ENCODE peak calls at places on chromosome 3, in ten cellular contexts. One of them, this sample, is unnamed.

GRCh38 chr3:50615190-50615589 is 1.8 kb upstream of the MAPKAPK3 start:
- DNase-seq in AG04450: no peak
- DNase-seq in stimulated activated CD4-positive, alpha-beta T cell treated with anti-CD3 and anti-CD28 coated beads, Interleukin-1b, Interleukin-23, amount 100 ng/mL, for 24 hours: no peak
- DNase-seq in effector memory CD8-positive, alpha-beta T cell: no peak
- DNase-seq in prostate gland: no peak
- DNase-seq in PC-3: no peak
- DNase-seq in GDM1: no peak
- DNase-seq in HCT116: no peak
- DNase-seq in mesendoderm: no peak
- DNase-seq in cerebellar cortex: no peak
- DNase-seq in this sample: no peak

GRCh38 chr3:131033480-131034080 is 6.9 kb downstream of the NEK11 start:
- DNase-seq in AG04450: no peak
- DNase-seq in stimulated activated CD4-positive, alpha-beta T cell treated with anti-CD3 and anti-CD28 coated beads, Interleukin-1b, Interleukin-23, amount 100 ng/mL, for 24 hours: no peak
- DNase-seq in effector memory CD8-positive, alpha-beta T cell: peak; percentile 54
- DNase-seq in prostate gland: no peak
- DNase-seq in PC-3: peak; percentile 79
- DNase-seq in GDM1: no peak
- DNase-seq in HCT116: peak; percentile 41
- DNase-seq in mesendoderm: peak; percentile 40
- DNase-seq in cerebellar cortex: peak; percentile 47
- DNase-seq in this sample: peak; percentile 32

GRCh38 chr3:12798559-12799179 is 2.2 kb downstream of the CAND2 start:
- DNase-seq in AG04450: no peak
- DNase-seq in stimulated activated CD4-positive, alpha-beta T cell treated with anti-CD3 and anti-CD28 coated beads, Interleukin-1b, Interleukin-23, amount 100 ng/mL, for 24 hours: no peak
- DNase-seq in effector memory CD8-positive, alpha-beta T cell: no peak
- DNase-seq in prostate gland: no peak
- DNase-seq in PC-3: no peak
- DNase-seq in GDM1: no peak
- DNase-seq in HCT116: no peak
- DNase-seq in mesendoderm: no peak
- DNase-seq in cerebellar cortex: no peak
- DNase-seq in this sample: no peak

GRCh38 chr3:55630921-55631299 is 143.8 kb upstream of the WNT5A start:
- DNase-seq in AG04450: no peak
- DNase-seq in stimulated activated CD4-positive, alpha-beta T cell treated with anti-CD3 and anti-CD28 coated beads, Interleukin-1b, Interleukin-23, amount 100 ng/mL, for 24 hours: no peak
- DNase-seq in effector memory CD8-positive, alpha-beta T cell: no peak
- DNase-seq in prostate gland: no peak
- DNase-seq in PC-3: no peak
- DNase-seq in GDM1: no peak
- DNase-seq in HCT116: no peak
- DNase-seq in mesendoderm: no peak
- DNase-seq in cerebellar cortex: no peak
- DNase-seq in this sample: no peak

GRCh38 chr3:196399485-196399945 is 32.7 kb downstream of the UBXN7 start:
- DNase-seq in AG04450: no peak
- DNase-seq in stimulated activated CD4-positive, alpha-beta T cell treated with anti-CD3 and anti-CD28 coated beads, Interleukin-1b, Interleukin-23, amount 100 ng/mL, for 24 hours: no peak
- DNase-seq in effector memory CD8-positive, alpha-beta T cell: no peak
- DNase-seq in prostate gland: no peak
- DNase-seq in PC-3: peak; percentile 87
- DNase-seq in GDM1: no peak
- DNase-seq in HCT116: peak; percentile 28
- DNase-seq in mesendoderm: no peak
- DNase-seq in cerebellar cortex: no peak
- DNase-seq in this sample: peak; percentile 26

GRCh38 chr3:29696311-29696710 is 415.4 kb downstream of the RBMS3 start:
- DNase-seq in AG04450: no peak
- DNase-seq in stimulated activated CD4-positive, alpha-beta T cell treated with anti-CD3 and anti-CD28 coated beads, Interleukin-1b, Interleukin-23, amount 100 ng/mL, for 24 hours: no peak
- DNase-seq in effector memory CD8-positive, alpha-beta T cell: no peak
- DNase-seq in prostate gland: no peak
- DNase-seq in PC-3: no peak
- DNase-seq in GDM1: no peak
- DNase-seq in HCT116: no peak
- DNase-seq in mesendoderm: no peak
- DNase-seq in cerebellar cortex: no peak
- DNase-seq in this sample: no peak

GRCh38 chr3:116446037-116446436 is 750 bp upstream of the LSAMP start:
- DNase-seq in AG04450: no peak
- DNase-seq in stimulated activated CD4-positive, alpha-beta T cell treated with anti-CD3 and anti-CD28 coated beads, Interleukin-1b, Interleukin-23, amount 100 ng/mL, for 24 hours: no peak
- DNase-seq in effector memory CD8-positive, alpha-beta T cell: no peak
- DNase-seq in prostate gland: no peak
- DNase-seq in PC-3: no peak
- DNase-seq in GDM1: no peak
- DNase-seq in HCT116: no peak
- DNase-seq in mesendoderm: no peak
- DNase-seq in cerebellar cortex: peak; percentile 37
- DNase-seq in this sample: no peak

GRCh38 chr3:182375921-182376320 is 417.4 kb upstream of the ATP11B start:
- DNase-seq in AG04450: no peak
- DNase-seq in stimulated activated CD4-positive, alpha-beta T cell treated with anti-CD3 and anti-CD28 coated beads, Interleukin-1b, Interleukin-23, amount 100 ng/mL, for 24 hours: no peak
- DNase-seq in effector memory CD8-positive, alpha-beta T cell: no peak
- DNase-seq in prostate gland: no peak
- DNase-seq in PC-3: no peak
- DNase-seq in GDM1: no peak
- DNase-seq in HCT116: no peak
- DNase-seq in mesendoderm: no peak
- DNase-seq in cerebellar cortex: no peak
- DNase-seq in this sample: no peak

GRCh38 chr3:140050977-140051957 is 116.3 kb downstream of the CLSTN2 start:
- DNase-seq in AG04450: no peak
- DNase-seq in stimulated activated CD4-positive, alpha-beta T cell treated with anti-CD3 and anti-CD28 coated beads, Interleukin-1b, Interleukin-23, amount 100 ng/mL, for 24 hours: no peak
- DNase-seq in effector memory CD8-positive, alpha-beta T cell: no peak
- DNase-seq in prostate gland: peak; percentile 13
- DNase-seq in PC-3: no peak
- DNase-seq in GDM1: no peak
- DNase-seq in HCT116: peak; percentile 21
- DNase-seq in mesendoderm: peak; percentile 61
- DNase-seq in cerebellar cortex: peak; percentile 37
- DNase-seq in this sample: no peak

GRCh38 chr3:39150170-39150802 is 3.1 kb downstream of the CSRNP1 start:
- DNase-seq in AG04450: no peak
- DNase-seq in stimulated activated CD4-positive, alpha-beta T cell treated with anti-CD3 and anti-CD28 coated beads, Interleukin-1b, Interleukin-23, amount 100 ng/mL, for 24 hours: no peak
- DNase-seq in effector memory CD8-positive, alpha-beta T cell: no peak
- DNase-seq in prostate gland: no peak
- DNase-seq in PC-3: no peak
- DNase-seq in GDM1: no peak
- DNase-seq in HCT116: no peak
- DNase-seq in mesendoderm: no peak
- DNase-seq in cerebellar cortex: peak; percentile 21
- DNase-seq in this sample: no peak

GRCh38 chr3:23877324-23877980 is 39.3 kb downstream of the NKIRAS1 start:
- DNase-seq in AG04450: no peak
- DNase-seq in stimulated activated CD4-positive, alpha-beta T cell treated with anti-CD3 and anti-CD28 coated beads, Interleukin-1b, Interleukin-23, amount 100 ng/mL, for 24 hours: no peak
- DNase-seq in effector memory CD8-positive, alpha-beta T cell: no peak
- DNase-seq in prostate gland: no peak
- DNase-seq in PC-3: peak; percentile 73
- DNase-seq in GDM1: no peak
- DNase-seq in HCT116: no peak
- DNase-seq in mesendoderm: peak; percentile 46
- DNase-seq in cerebellar cortex: no peak
- DNase-seq in this sample: no peak

This sample was measured in non-pigmented ciliary epithelial cell.